ENCODE peak calls at places on chromosomes 7 and 10, in eight cellular contexts. V is suprapubic skin, F is A549, N is tibial nerve, L is ovary, K is transverse colon, P is GM12878, U is sigmoid colon. I is an unnamed sample.

GRCh38 chr7:21620054-21620453 is 77.2 kb downstream of the DNAH11 start:
- DNase-seq in P (no peak), L (no peak), N (no peak), U (no peak), F (no peak), V (no peak), K (no peak), I (no peak)

GRCh38 chr10:74824184-74825032 is 2.0 kb upstream of the KAT6B start:
- DNase-seq in F (no peak), P (no peak), V (peak; percentile 81), K (peak; percentile 28), N (no peak), U (no peak), L (no peak), I (no peak)

GRCh38 chr10:87861566-87861952 is 1.8 kb downstream of the KLLN start:
- DNase-seq in L (peak; percentile 75), U (peak; percentile 89), V (peak; percentile 88), P (peak; percentile 47), F (no peak), N (peak; percentile 63), K (peak; percentile 79), I (peak; percentile 94)

GRCh38 chr10:49395741-49396665 is at the start of gene DRGX:
- DNase-seq in K (no peak), F (no peak), L (no peak), U (no peak), P (no peak), V (no peak), N (no peak), I (no peak)

GRCh38 chr7:52741670-52742069 is 293.8 kb upstream of the POM121L12 start:
- DNase-seq in K (no peak), L (no peak), V (no peak), N (no peak), P (no peak), F (no peak), U (no peak), I (no peak)

GRCh38 chr7:44368885-44369284 is 43.5 kb upstream of the CAMK2B start:
- DNase-seq in V (no peak), P (no peak), F (no peak), K (no peak), L (no peak), N (no peak), U (no peak), I (no peak)

GRCh38 chr7:55202150-55202913 is 162.8 kb upstream of the LANCL2 start:
- DNase-seq in U (no peak), F (no peak), N (no peak), V (no peak), K (no peak), P (no peak), L (no peak), I (no peak)

GRCh38 chr10:12705943-12706342 is 295.6 kb downstream of the CCDC3 start:
- DNase-seq in V (no peak), K (no peak), F (peak; percentile 63), U (no peak), P (no peak), N (no peak), L (no peak), I (no peak)

GRCh38 chr7:149238051-149238450 is 1.4 kb upstream of the ZNF212 start:
- DNase-seq in K (no peak), F (peak; percentile 57), P (no peak), N (no peak), V (no peak), L (no peak), U (no peak), I (no peak)

GRCh38 chr7:149241695-149242094 is 2.2 kb downstream of the ZNF212 start:
- DNase-seq in U (no peak), L (no peak), V (no peak), P (no peak), K (no peak), F (no peak), N (no peak), I (no peak)

GRCh38 chr7:149240637-149241036 is 1.2 kb downstream of the ZNF212 start:
- DNase-seq in U (no peak), F (no peak), K (no peak), V (no peak), N (no peak), P (no peak), L (no peak), I (no peak)

GRCh38 chr7:149237502-149237901 is 1.9 kb upstream of the ZNF212 start:
- DNase-seq in V (no peak), F (no peak), L (no peak), P (no peak), N (no peak), K (no peak), U (no peak), I (no peak)

DNA sequence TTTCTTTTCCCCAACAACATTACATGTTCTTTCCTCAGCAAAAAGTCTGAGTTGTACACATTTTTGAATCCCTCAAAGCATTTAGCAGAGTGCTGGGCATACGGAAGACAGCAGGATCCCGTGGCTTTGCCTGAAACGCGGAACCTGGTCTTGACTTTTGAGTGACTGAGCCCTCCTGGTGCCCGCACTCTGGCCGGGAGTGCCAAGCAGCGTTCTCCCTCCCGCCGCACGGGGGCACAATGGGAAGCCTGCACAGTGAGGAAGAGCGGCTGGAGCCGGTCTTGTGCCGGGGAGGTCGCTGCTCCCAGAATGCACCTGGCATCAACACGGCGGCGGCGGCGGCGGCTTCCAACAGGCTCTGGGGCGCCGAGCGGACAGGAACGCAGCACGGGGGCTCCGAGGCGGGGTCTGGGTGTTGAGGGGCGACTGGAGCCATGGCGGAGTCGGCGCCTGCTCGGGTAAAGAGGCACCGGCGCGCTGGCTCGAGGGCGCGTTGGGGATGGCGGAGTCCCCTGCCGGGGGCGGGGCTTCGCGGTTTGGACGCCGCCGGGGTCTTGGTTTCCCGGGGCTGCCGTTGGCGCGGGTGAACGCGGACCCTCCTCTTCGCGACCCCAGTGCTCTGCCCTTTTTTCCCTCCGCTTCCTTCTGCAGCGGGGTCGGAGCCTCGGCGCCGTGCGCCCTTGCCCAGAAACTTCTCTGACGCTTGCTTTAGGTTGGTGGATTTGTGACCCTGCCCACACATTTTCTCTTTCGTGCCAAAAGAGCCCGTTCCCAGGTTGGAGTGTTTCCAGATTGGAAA is at the start of gene ZNF212:
- DNase-seq in N (peak; percentile 79), K (peak; percentile 92), L (peak; percentile 91), U (peak; percentile 92), P (peak; percentile 56), V (peak; percentile 91), F (peak; percentile 93), I (peak; percentile 95)
- TF ChIP-seq POLR2A in N (peak; percentile 49), K (peak; percentile 10), L (no peak), U (no peak), P (peak; percentile 84), V (peak; percentile 23), F (peak; percentile 10), I (no peak)

DNA sequence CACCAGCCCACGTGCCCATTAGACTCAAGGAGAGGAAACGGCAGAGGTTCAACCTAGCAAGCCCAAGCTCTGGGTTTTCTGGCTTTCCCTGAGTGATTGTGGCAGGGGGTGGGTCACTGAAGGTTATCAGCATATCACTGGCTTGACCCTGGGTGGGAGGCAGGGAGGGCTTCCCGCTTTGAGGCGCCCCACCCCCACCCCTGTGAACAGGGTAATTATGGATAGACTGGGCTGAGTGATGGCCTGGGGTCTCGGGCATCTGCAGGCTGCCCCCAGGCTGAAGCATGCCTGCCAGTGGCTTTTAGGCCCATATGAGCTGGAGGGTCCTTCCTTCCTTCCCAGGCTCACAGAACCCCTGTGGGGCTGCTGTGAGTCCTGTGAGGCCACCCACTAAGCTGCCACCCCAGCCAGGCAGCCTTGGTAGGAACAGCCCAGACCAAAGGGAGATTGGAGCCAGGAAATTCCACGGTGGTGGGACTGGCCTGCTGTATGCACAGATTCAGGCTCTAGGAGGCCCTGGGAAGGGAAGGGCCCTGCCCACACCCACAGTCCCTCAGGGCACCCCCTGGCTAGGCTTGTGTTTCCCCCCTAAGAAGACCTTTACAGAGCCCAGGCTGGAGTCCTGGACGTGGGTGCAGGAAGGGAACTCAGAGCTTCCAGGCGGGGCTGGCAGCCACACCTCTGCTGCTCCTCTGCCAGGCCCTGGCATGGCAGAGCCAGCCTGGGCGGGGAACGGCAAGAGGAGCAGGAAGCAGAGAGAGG is 33.2 kb downstream of the GPRIN2 start:
- DNase-seq in U (peak; percentile 65), N (peak; percentile 12), L (peak; percentile 46), V (peak; percentile 66), F (peak; percentile 98), K (peak; percentile 85), P (no peak), I (no peak)
- TF ChIP-seq EP300 in U (no peak), N (no peak), L (no peak), V (no peak), F (peak; percentile 98), K (no peak), P (no peak), I (no peak)

GRCh38 chr10:14585287-14586193 is 189.2 kb downstream of the FAM107B start:
- DNase-seq in V (no peak), K (no peak), F (no peak), L (no peak), U (no peak), P (no peak), N (no peak), I (no peak)

GRCh38 chr10:14583252-14583651 is 191.4 kb downstream of the FAM107B start:
- DNase-seq in F (no peak), P (no peak), N (no peak), K (peak; percentile 72), V (no peak), L (no peak), U (no peak), I (no peak)

GRCh38 chr10:14583967-14584366 is 190.7 kb downstream of the FAM107B start:
- DNase-seq in U (no peak), N (no peak), L (no peak), F (no peak), V (no peak), K (no peak), P (no peak), I (no peak)

GRCh38 chr10:14586901-14587300 is 187.8 kb downstream of the FAM107B start:
- DNase-seq in U (no peak), F (no peak), P (no peak), L (no peak), N (no peak), K (peak; percentile 51), V (no peak), I (no peak)

GRCh38 chr10:14584643-14585042 is 190.1 kb downstream of the FAM107B start:
- DNase-seq in P (no peak), V (no peak), N (no peak), L (no peak), K (no peak), U (no peak), F (no peak), I (no peak)
- TF ChIP-seq POLR2A in P (no peak), V (no peak), N (no peak), L (no peak), K (no peak), U (no peak), F (no peak), I (no peak)

GRCh38 chr7:158356454-158356853 is 231.2 kb downstream of the PTPRN2 start:
- DNase-seq in V (peak; percentile 11), P (no peak), L (no peak), N (no peak), F (no peak), U (no peak), K (no peak), I (no peak)

GRCh38 chr7:158357106-158357897 is 230.3 kb downstream of the PTPRN2 start:
- DNase-seq in K (no peak), L (no peak), N (no peak), V (peak; percentile 33), U (peak; percentile 46), F (no peak), P (no peak), I (no peak)

GRCh38 chr7:158355456-158356065 is 232.1 kb downstream of the PTPRN2 start:
- DNase-seq in N (no peak), V (peak; percentile 24), P (no peak), U (peak; percentile 29), K (no peak), F (peak; percentile 20), L (no peak), I (no peak)

GRCh38 chr7:158358926-158359645 is 228.5 kb downstream of the PTPRN2 start:
- DNase-seq in U (peak; percentile 29), F (no peak), K (no peak), L (no peak), P (no peak), N (no peak), V (peak; percentile 49), I (no peak)

GRCh38 chr7:158357898-158358821 is 229.5 kb downstream of the PTPRN2 start:
- DNase-seq in V (peak; percentile 27), U (peak; percentile 33), K (no peak), N (no peak), P (no peak), L (no peak), F (no peak), I (no peak)
- TF ChIP-seq EP300 in V (no peak), U (no peak), K (no peak), N (no peak), P (no peak), L (no peak), F (no peak), I (no peak)

I was measured in esophagus muscularis mucosa.